ENCODE peak calls at places on chromosomes 6 and 20, in ten cellular contexts. M is A549; E is dorsolateral prefrontal cortex; G is SHP77; A is activated naive CD4-positive, alpha-beta T cell; C is Calu3; V is T-helper 1 cell; Z is mucosa of gallbladder; Y is M059J; H is nephron progenitor cell. D is an unnamed sample.

GRCh38 chr20:49571553-49571835 is 3.6 kb upstream of the PTGIS start:
- DNase-seq in M (no peak), E (no peak), G (no peak), A (no peak), C (no peak), V (no peak), Z (no peak), Y (no peak), H (no peak), D (no peak)

GRCh38 chr20:57103146-57103800 is 163.2 kb downstream of the BMP7 start:
- DNase-seq in M (no peak), E (no peak), G (no peak), A (no peak), C (no peak), V (no peak), Z (no peak), Y (no peak), H (no peak), D (no peak)

GRCh38 chr20:8862092-8862491 is 206.8 kb upstream of the PLCB4 start:
- DNase-seq in M (no peak), E (no peak), G (no peak), A (no peak), C (no peak), V (no peak), Z (no peak), Y (no peak), H (no peak), D (no peak)

GRCh38 chr6:129578315-129578714 is 131.7 kb downstream of the ARHGAP18 start:
- DNase-seq in M (no peak), E (no peak), G (no peak), A (no peak), C (no peak), V (no peak), Z (no peak), Y (no peak), H (no peak), D (no peak)

GRCh38 chr6:106163446-106163965 is 77.4 kb downstream of the PRDM1 start:
- DNase-seq in M (no peak), E (no peak), G (no peak), A (no peak), C (no peak), V (peak; percentile 85), Z (peak; percentile 18), Y (peak; percentile 96), H (no peak), D (no peak)

GRCh38 chr20:57893364-57894001 is 183.7 kb upstream of the PMEPA1 start:
- DNase-seq in M (no peak), E (no peak), G (no peak), A (no peak), C (no peak), V (no peak), Z (no peak), Y (no peak), H (no peak), D (no peak)

GRCh38 chr6:132023490-132023889 is 72.3 kb upstream of the CCN2 start:
- DNase-seq in M (no peak), E (no peak), G (no peak), A (no peak), C (no peak), V (no peak), Z (no peak), Y (peak; percentile 24), H (no peak), D (no peak)

GRCh38 chr6:88499845-88500699 is 333.9 kb upstream of the CNR1 start:
- DNase-seq in M (no peak), E (no peak), G (no peak), A (no peak), C (no peak), V (no peak), Z (no peak), Y (no peak), H (no peak), D (no peak)

GRCh38 chr6:118574051-118574865 is 26.2 kb downstream of the PLN start:
- DNase-seq in M (no peak), E (no peak), G (no peak), A (no peak), C (no peak), V (peak; percentile 14), Z (no peak), Y (no peak), H (no peak), D (no peak)

GRCh38 chr6:143236151-143236788 is 175.6 kb downstream of the AIG1 start:
- DNase-seq in M (no peak), E (no peak), G (no peak), A (no peak), C (no peak), V (no peak), Z (no peak), Y (peak; percentile 72), H (peak; percentile 14), D (no peak)

GRCh38 chr6:31580807-31581437 is 1.3 kb downstream of the LTB start:
- DNase-seq in M (peak; percentile 68), E (peak; percentile 93), G (peak; percentile 30), A (peak; percentile 85), C (peak; percentile 98), V (peak; percentile 86), Z (peak; percentile 88), Y (peak; percentile 77), H (peak; percentile 94), D (peak; percentile 82)

GRCh38 chr6:36885461-36886401 is at the start of gene C6orf89:
- DNase-seq in M (peak; percentile 75), E (peak; percentile 97), G (peak; percentile 98), A (peak; percentile 95), C (peak; percentile 96), V (peak; percentile 98), Z (peak; percentile 97), Y (peak; percentile 99), H (peak; percentile 93), D (peak; percentile 94)

GRCh38 chr6:137045221-137045789 is 540 bp upstream of the IL20RA start:
- DNase-seq in M (no peak), E (no peak), G (no peak), A (no peak), C (no peak), V (no peak), Z (no peak), Y (no peak), H (no peak), D (no peak)

GRCh38 chr6:111709615-111710398 is 104.1 kb upstream of the TRAF3IP2 start:
- DNase-seq in M (peak; percentile 77), E (no peak), G (peak; percentile 40), A (no peak), C (peak; percentile 59), V (peak; percentile 70), Z (peak; percentile 64), Y (peak; percentile 73), H (peak; percentile 49), D (no peak)

GRCh38 chr20:41054463-41055230 is 26.0 kb downstream of the TOP1 start:
- DNase-seq in M (no peak), E (no peak), G (no peak), A (no peak), C (no peak), V (no peak), Z (no peak), Y (no peak), H (no peak), D (no peak)

D was measured in stimulated activated CD8-positive, alpha-beta memory T cell treated with anti-CD3 and anti-CD28 coated beads, Interleukin-7, amount 100 ng/mL, for 1 hour.